ENCODE peak calls at places on chromosomes 7 and 10, in eight cellular contexts. N is NCI-H460; G is activated CD4-positive, alpha-beta T cell treated with anti-CD3 and anti-CD28 coated beads for 48 hours; R is foreskin fibroblast; L is 8988T; C is HEK293T; D is Calu3; I is body of pancreas. T is an unnamed sample.
A peak's percentile ranks its signal among the peaks of the same experiment; 100 is the strongest.

GRCh38 chr10:110859947-110860376 is 11.8 kb upstream of the PDCD4 start:
- DNase-seq in G (no peak), R (peak; percentile 93), I (peak; percentile 57), D (no peak), L (no peak), C (no peak), N (no peak), T (no peak)

GRCh38 chr10:130515670-130516069 is 379.5 kb downstream of the GLRX3 start:
- DNase-seq in R (no peak), C (no peak), I (no peak), L (no peak), N (no peak), D (no peak), G (no peak), T (peak; percentile 70)

GRCh38 chr10:89163265-89163995 is 43.7 kb downstream of the CH25H start:
- DNase-seq in C (no peak), G (peak; percentile 69), R (peak; percentile 50), N (no peak), D (no peak), I (peak; percentile 56), L (no peak), T (no peak)

GRCh38 chr7:68718059-68718685 is 880.1 kb upstream of the AUTS2 start:
- DNase-seq in I (no peak), G (no peak), R (no peak), N (no peak), L (no peak), C (no peak), D (no peak), T (no peak)

GRCh38 chr7:92071032-92071431 is 63.2 kb downstream of the CYP51A1 start:
- DNase-seq in C (no peak), L (no peak), G (no peak), D (no peak), N (no peak), R (no peak), I (peak; percentile 10), T (no peak)

GRCh38 chr10:54282012-54282411 is 519.0 kb downstream of the PCDH15 start:
- DNase-seq in G (no peak), L (no peak), C (no peak), D (no peak), R (no peak), I (no peak), N (no peak), T (no peak)

GRCh38 chr10:123502983-123503382 is 163.2 kb upstream of the GPR26 start:
- DNase-seq in R (no peak), G (no peak), C (no peak), I (no peak), D (no peak), N (no peak), L (no peak), T (no peak)

GRCh38 chr10:73956476-73957338 is 41.2 kb upstream of the VCL start:
- DNase-seq in C (no peak), I (no peak), R (peak; percentile 65), N (no peak), D (peak; percentile 77), G (peak; percentile 31), L (no peak), T (no peak)

GRCh38 chr7:47947355-47947749 is 914 bp downstream of the PKD1L1 start:
- DNase-seq in D (no peak), C (no peak), I (no peak), G (no peak), N (no peak), L (no peak), R (no peak), T (peak; percentile 57)

GRCh38 chr10:24762966-24763623 is 39.4 kb upstream of the ARHGAP21 start:
- DNase-seq in D (peak; percentile 33), I (peak; percentile 5), C (no peak), G (no peak), R (peak; percentile 60), N (peak; percentile 9), L (peak; percentile 43), T (no peak)

GRCh38 chr7:134695321-134695860 is 48.7 kb downstream of the BPGM start:
- DNase-seq in R (peak; percentile 83), N (no peak), C (no peak), I (no peak), L (no peak), G (no peak), D (no peak), T (no peak)

GRCh38 chr7:106022193-106022821 is 59.2 kb downstream of the CDHR3 start:
- DNase-seq in L (no peak), N (no peak), G (peak; percentile 76), D (no peak), R (no peak), C (no peak), I (peak; percentile 18), T (no peak)

GRCh38 chr7:149854611-149855367 is 16.6 kb downstream of the ZNF862 start:
- DNase-seq in I (peak; percentile 89), N (no peak), R (peak; percentile 84), G (no peak), L (no peak), D (peak; percentile 48), C (peak; percentile 69), T (no peak)

GRCh38 chr10:127556911-127557310 is 7.8 kb downstream of the NPS start:
- DNase-seq in L (no peak), C (peak; percentile 37), I (no peak), G (peak; percentile 4), R (no peak), N (no peak), D (no peak), T (no peak)

GRCh38 chr7:87082675-87083074 is 23.2 kb upstream of the ELAPOR2 start:
- DNase-seq in L (no peak), D (no peak), I (no peak), G (no peak), N (no peak), R (no peak), C (no peak), T (no peak)

GRCh38 chr7:18597759-18598158 is 102.2 kb downstream of the HDAC9 start:
- DNase-seq in N (no peak), D (no peak), G (no peak), C (no peak), L (no peak), R (no peak), I (no peak), T (no peak)

GRCh38 chr10:88065384-88066049 is 202.1 kb downstream of the PTEN start:
- DNase-seq in G (peak; percentile 61), D (no peak), C (no peak), I (no peak), L (no peak), R (peak; percentile 33), N (no peak), T (no peak)

GRCh38 chr10:121155742-121156141 is 304.6 kb downstream of the WDR11 start:
- DNase-seq in D (peak; percentile 23), C (no peak), L (no peak), N (no peak), I (peak; percentile 34), R (no peak), G (no peak), T (no peak)

GRCh38 chr10:110686941-110687340 is 42.8 kb downstream of the RBM20 start:
- DNase-seq in G (no peak), L (no peak), D (no peak), N (no peak), R (no peak), I (no peak), C (no peak), T (no peak)

GRCh38 chr7:40918701-40919271 is 784.0 kb downstream of the SUGCT start:
- DNase-seq in L (no peak), I (no peak), D (no peak), R (peak; percentile 59), C (no peak), N (no peak), G (no peak), T (no peak)

GRCh38 chr7:139959718-139960117 is 103.0 kb downstream of the PARP12 start:
- DNase-seq in L (no peak), I (no peak), D (no peak), R (no peak), C (no peak), G (no peak), N (no peak), T (no peak)

GRCh38 chr7:143363011-143363937 is 761 bp upstream of the FAM131B start:
- DNase-seq in L (no peak), N (no peak), G (no peak), R (peak; percentile 24), C (no peak), I (no peak), D (no peak), T (no peak)

GRCh38 chr7:351256-351655 is 61.3 kb downstream of the FOXL3 start:
- DNase-seq in R (no peak), D (no peak), L (no peak), C (no peak), G (peak; percentile 74), I (no peak), N (no peak), T (no peak)

GRCh38 chr7:35555934-35556333 is 139.0 kb downstream of the HERPUD2 start:
- DNase-seq in R (no peak), G (no peak), I (no peak), N (peak; percentile 12), L (no peak), C (no peak), D (no peak), T (no peak)

GRCh38 chr7:144842377-144842851 is 6.6 kb upstream of the TPK1 start:
- DNase-seq in G (peak; percentile 50), L (no peak), C (no peak), R (no peak), N (no peak), D (peak; percentile 80), I (peak; percentile 80), T (no peak)

GRCh38 chr7:150993511-150993910 is 2.7 kb downstream of the NOS3 start:
- DNase-seq in G (no peak), D (no peak), R (no peak), I (no peak), N (no peak), C (no peak), L (no peak), T (no peak)